ENCODE peak calls at places on chromosome 1, in five cellular contexts. R, O, Q, D and K are unnamed samples.

GRCh38 chr1:9721606-9722377 is 70.3 kb downstream of the PIK3CD start:
- DNase-seq in R (no peak), O (no peak), Q (peak), D (peak), K (no peak)

GRCh38 chr1:228938248-228938891 is 203.1 kb downstream of the RHOU start:
- DNase-seq in R (peak), O (no peak), Q (peak), D (peak), K (no peak)

GRCh38 chr1:94658221-94658620 is 116.7 kb upstream of the F3 start:
- DNase-seq in R (no peak), O (no peak), Q (no peak), D (no peak), K (no peak)

GRCh38 chr1:73755649-73756048 is 442.3 kb downstream of the LRRIQ3 start:
- DNase-seq in R (no peak), O (no peak), Q (no peak), D (no peak), K (no peak)

GRCh38 chr1:15324867-15325335 is 77.9 kb downstream of the FHAD1 start:
- DNase-seq in R (no peak), O (no peak), Q (no peak), D (no peak), K (no peak)

GRCh38 chr1:20426923-20427322 is 59.1 kb downstream of the CAMK2N1 start:
- DNase-seq in R (no peak), O (no peak), Q (peak), D (no peak), K (no peak)

GRCh38 chr1:161390559-161390858 is 22.8 kb upstream of the CFAP126 start:
- DNase-seq in R (no peak), O (no peak), Q (no peak), D (no peak), K (no peak)

GRCh38 chr1:185439727-185440415 is 122.8 kb upstream of the IVNS1ABP start:
- DNase-seq in R (no peak), O (no peak), Q (peak), D (no peak), K (no peak)

GRCh38 chr1:229452956-229453801 is 19.3 kb upstream of the ACTA1 start:
- DNase-seq in R (peak), O (no peak), Q (peak), D (no peak), K (no peak)

GRCh38 chr1:234544094-234544579 is 65.2 kb upstream of the TARBP1 start:
- DNase-seq in R (peak), O (no peak), Q (peak), D (peak), K (peak)

GRCh38 chr1:154881820-154882535 is 11.9 kb upstream of the KCNN3 start:
- DNase-seq in R (no peak), O (no peak), Q (no peak), D (no peak), K (no peak)